ENCODE peak calls at places on chromosomes 6 and 20, in seven cellular contexts. Q is AG09309, L is omental fat pad, O is HCT116, B is fibroblast of pulmonary artery, I is upper lobe of right lung, H is progenitor cell of endocrine pancreas. J is an unnamed sample.

GRCh38 chr6:32047855-32048766 is 9.9 kb downstream of the CYP21A2 start:
- DNase-seq in L (peak; percentile 76), I (peak; percentile 80), Q (no peak), O (peak; percentile 34), B (peak; percentile 65), H (peak; percentile 68), J (peak; percentile 68)

GRCh38 chr6:112184996-112185395 is 69.4 kb downstream of the LAMA4 start:
- DNase-seq in Q (no peak), B (no peak), H (no peak), O (no peak), I (no peak), L (no peak), J (no peak)

GRCh38 chr20:20864346-20865096 is 152.1 kb upstream of the RALGAPA2 start:
- DNase-seq in B (no peak), O (no peak), L (no peak), I (no peak), H (no peak), Q (no peak), J (no peak)

GRCh38 chr6:6614096-6614964 is 25.8 kb downstream of the LY86 start:
- DNase-seq in Q (no peak), H (no peak), L (no peak), I (no peak), O (no peak), B (peak; percentile 6), J (no peak)

GRCh38 chr6:144007779-144008500 is at the start of gene PLAGL1:
- DNase-seq in L (peak; percentile 32), B (peak; percentile 79), H (peak; percentile 25), O (peak; percentile 38), Q (no peak), I (peak; percentile 84), J (peak; percentile 74)

GRCh38 chr6:43942011-43942442 is 172.0 kb downstream of the VEGFA start:
- DNase-seq in I (no peak), L (no peak), Q (no peak), H (no peak), O (no peak), B (no peak), J (no peak)

GRCh38 chr6:141349710-141350109 is 783.0 kb upstream of the GJE1 start:
- DNase-seq in L (no peak), H (no peak), I (no peak), Q (no peak), B (no peak), O (no peak), J (no peak)

GRCh38 chr6:43924222-43924702 is 154.3 kb downstream of the VEGFA start:
- DNase-seq in I (peak; percentile 73), H (no peak), L (no peak), Q (no peak), B (no peak), O (no peak), J (no peak)

GRCh38 chr6:8888468-8888867 is 453.1 kb upstream of the SLC35B3 start:
- DNase-seq in B (no peak), O (peak; percentile 12), Q (no peak), L (no peak), I (no peak), H (no peak), J (no peak)

GRCh38 chr20:63521602-63522001 is 1.0 kb downstream of the PPDPF start:
- DNase-seq in I (no peak), B (no peak), L (no peak), H (peak; percentile 26), O (no peak), Q (no peak), J (no peak)
- TF ChIP-seq CTCF in I (no peak), B (no peak), L (no peak), H (no peak), O (no peak), Q (no peak), J (no peak)

DNA sequence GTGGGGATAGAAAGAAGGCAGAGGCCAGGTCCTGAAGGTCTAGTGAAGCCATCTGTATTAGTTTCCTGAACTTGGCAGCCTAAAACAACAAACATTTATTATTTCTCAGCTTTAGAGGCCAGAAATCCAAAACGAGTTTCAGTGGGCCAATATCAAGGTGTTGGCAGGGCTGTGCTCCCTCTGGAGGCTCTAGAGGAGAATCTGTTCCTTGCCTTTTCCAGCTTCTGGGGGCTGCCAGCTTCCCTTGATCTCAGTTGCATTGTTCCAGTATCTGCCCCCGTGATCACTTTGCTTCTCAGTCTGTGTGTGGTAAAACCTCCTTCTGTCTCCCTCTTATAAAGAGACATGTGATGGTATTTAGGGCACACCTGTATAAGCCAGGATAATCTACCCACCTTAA is 82.4 kb downstream of the MAFB start:
- DNase-seq in O (no peak), L (no peak), Q (no peak), H (no peak), B (no peak), I (no peak), J (no peak)
- TF ChIP-seq CTCF in O (no peak), L (no peak), Q (no peak), H (no peak), B (no peak), I (no peak), J (no peak)

GRCh38 chr6:126628125-126628524 is 288.2 kb downstream of the CENPW start:
- DNase-seq in Q (no peak), I (no peak), B (no peak), O (peak; percentile 4), L (no peak), H (no peak), J (no peak)

GRCh38 chr6:126620747-126621146 is 280.8 kb downstream of the CENPW start:
- DNase-seq in O (no peak), H (no peak), I (no peak), B (no peak), Q (no peak), L (no peak), J (no peak)

DNA sequence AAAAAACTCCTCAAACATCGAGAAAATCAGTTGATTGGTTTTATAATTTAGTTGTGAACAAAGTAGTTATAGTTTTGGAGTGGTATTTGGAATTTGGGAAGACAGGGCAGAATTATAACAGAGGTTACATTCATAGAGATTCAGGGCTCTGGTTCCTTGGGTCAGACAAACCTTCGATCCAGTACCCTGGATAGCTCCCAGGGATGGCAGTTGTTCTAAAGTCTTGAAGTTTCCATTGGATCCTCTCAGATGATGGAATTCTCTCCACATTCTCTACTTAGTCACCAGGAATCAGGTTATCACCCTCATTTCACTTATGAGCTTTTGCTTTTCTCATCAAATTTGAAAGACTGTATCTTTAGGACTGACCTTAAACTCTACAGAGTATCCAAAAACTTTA is 285.1 kb downstream of the CENPW start:
- DNase-seq in H (peak; percentile 40), L (no peak), O (no peak), Q (no peak), B (peak; percentile 65), I (no peak), J (peak; percentile 18)
- TF ChIP-seq CTCF in H (no peak), L (no peak), O (no peak), Q (no peak), B (no peak), I (no peak), J (no peak)

GRCh38 chr6:62150048-62150663 is 135.9 kb downstream of the KHDRBS2 start:
- DNase-seq in O (peak; percentile 6), Q (no peak), B (peak; percentile 43), L (no peak), I (no peak), H (no peak), J (no peak)
- TF ChIP-seq CTCF in O (no peak), Q (peak; percentile 31), B (peak; percentile 44), L (no peak), I (peak; percentile 63), H (peak; percentile 83), J (peak; percentile 23)

GRCh38 chr6:89281779-89282246 is 33.3 kb downstream of the GABRR2 start:
- DNase-seq in O (peak; percentile 66), B (peak; percentile 55), L (no peak), I (no peak), H (no peak), Q (no peak), J (no peak)
- TF ChIP-seq CTCF in O (peak; percentile 60), B (peak; percentile 50), L (no peak), I (peak; percentile 42), H (peak; percentile 52), Q (peak; percentile 49), J (no peak)

DNA sequence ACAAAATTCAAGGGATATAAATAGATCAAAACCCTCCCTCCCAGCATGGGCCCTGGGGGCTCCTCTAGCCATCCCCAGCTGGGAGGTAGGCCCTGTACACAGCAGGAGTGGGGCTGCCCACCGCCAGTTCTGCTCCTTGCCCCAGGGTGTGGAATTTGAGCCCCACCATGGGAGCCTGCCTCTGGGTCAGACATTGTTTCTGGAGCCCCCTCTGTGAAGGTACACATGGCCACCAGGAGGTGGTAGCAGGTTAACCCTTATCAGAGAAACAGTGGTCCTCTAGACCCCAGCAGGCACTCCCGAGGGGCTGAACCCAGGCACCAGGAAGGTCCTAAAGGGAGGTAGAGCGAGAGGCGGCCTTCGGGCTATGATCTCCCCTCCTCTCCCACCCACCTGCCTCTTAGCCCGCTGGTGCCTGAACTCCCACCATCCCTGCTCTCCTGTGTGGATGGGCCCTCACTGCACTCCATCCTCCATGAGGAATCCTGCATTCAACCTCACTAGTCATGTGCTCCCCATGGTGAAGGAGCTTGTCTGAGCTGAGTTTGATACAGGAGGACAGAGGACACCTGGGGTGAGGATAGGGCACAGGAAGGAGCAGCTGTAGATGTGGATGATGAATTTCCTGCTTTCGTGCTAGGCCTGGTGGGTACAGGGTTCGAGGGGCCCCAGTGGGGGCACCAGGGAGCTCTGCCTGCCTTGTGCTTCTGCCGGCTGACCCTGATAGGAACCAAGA is 114.9 kb downstream of the GRM4 start:
- DNase-seq in L (no peak), B (no peak), Q (no peak), I (no peak), H (no peak), O (no peak), J (no peak)
- TF ChIP-seq CTCF in L (no peak), B (no peak), Q (no peak), I (no peak), H (no peak), O (no peak), J (no peak)

GRCh38 chr20:56554869-56555268 is 21.8 kb downstream of the FAM209B start:
- DNase-seq in B (peak; percentile 95), H (no peak), Q (peak; percentile 95), I (no peak), L (peak; percentile 42), O (peak; percentile 90), J (no peak)
- TF ChIP-seq CTCF in B (peak; percentile 16), H (no peak), Q (peak; percentile 12), I (no peak), L (no peak), O (no peak), J (no peak)

DNA sequence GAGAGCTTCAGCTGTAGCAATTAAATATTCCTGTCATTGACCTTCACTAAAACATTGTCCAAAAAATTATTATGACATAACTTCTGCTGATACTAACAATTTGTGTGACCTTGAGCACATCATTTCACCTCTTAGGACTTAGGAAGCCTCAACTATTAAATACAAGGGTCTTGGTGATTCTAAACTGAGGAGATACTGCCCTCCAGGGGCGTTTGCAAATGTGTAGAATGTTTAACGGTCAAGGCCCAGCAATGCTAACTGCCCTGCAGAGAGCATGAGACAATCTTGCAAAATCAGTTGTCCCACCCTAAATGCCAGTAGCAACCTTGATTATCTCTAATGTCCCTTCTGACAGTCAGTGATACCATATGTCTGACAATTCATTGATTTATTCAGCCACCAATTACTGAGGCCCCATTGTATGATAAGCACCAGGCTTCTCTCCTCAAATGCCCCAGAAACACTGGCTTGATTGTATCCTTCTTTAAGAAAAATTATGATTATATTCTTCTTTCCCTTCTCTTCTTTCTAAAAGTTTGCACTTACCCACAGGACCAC is 284.1 kb upstream of the PLN start:
- DNase-seq in O (peak; percentile 15), Q (no peak), H (peak; percentile 17), I (no peak), L (no peak), B (peak; percentile 33), J (no peak)
- TF ChIP-seq CTCF in O (peak; percentile 50), Q (no peak), H (peak; percentile 57), I (peak; percentile 42), L (no peak), B (peak; percentile 26), J (no peak)

J was measured in mucosa of descending colon.